ENCODE peak calls at places on chromosomes 12 and 14, in eight cellular contexts. T, A, V, K, Z, H, U and B are unnamed samples.

GRCh38 chr14:103031566-103031911 is 25.8 kb downstream of the CDC42BPB start:
- DNase-seq in T (no peak), A (no peak), V (no peak), K (no peak), Z (no peak), H (no peak), U (no peak), B (peak; percentile 43)

GRCh38 chr12:108663324-108664015 is 29.8 kb upstream of the SELPLG start:
- DNase-seq in T (no peak), A (no peak), V (no peak), K (no peak), Z (no peak), H (no peak), U (no peak), B (no peak)

GRCh38 chr14:93984070-93984469 is 7.7 kb upstream of the ASB2 start:
- DNase-seq in T (no peak), A (no peak), V (no peak), K (no peak), Z (peak; percentile 84), H (no peak), U (no peak), B (no peak)

GRCh38 chr12:116125981-116126566 is 151.4 kb downstream of the MED13L start:
- DNase-seq in T (no peak), A (no peak), V (no peak), K (no peak), Z (peak; percentile 67), H (peak; percentile 31), U (no peak), B (no peak)

GRCh38 chr12:77324763-77325468 is 259.5 kb upstream of the E2F7 start:
- DNase-seq in T (peak; percentile 41), A (no peak), V (peak; percentile 23), K (peak; percentile 48), Z (peak; percentile 91), H (peak; percentile 74), U (peak; percentile 82), B (peak; percentile 93)

GRCh38 chr14:97077253-97077653 is 280.1 kb downstream of the VRK1 start:
- DNase-seq in T (no peak), A (no peak), V (peak; percentile 59), K (no peak), Z (peak; percentile 19), H (peak; percentile 2), U (no peak), B (no peak)

GRCh38 chr12:12660201-12660600 is 35.8 kb downstream of the GPR19 start:
- DNase-seq in T (no peak), A (no peak), V (no peak), K (no peak), Z (peak; percentile 25), H (no peak), U (no peak), B (no peak)

GRCh38 chr14:55127491-55127951 is 1.5 kb upstream of the LGALS3 start:
- DNase-seq in T (no peak), A (peak; percentile 49), V (no peak), K (no peak), Z (peak; percentile 84), H (peak; percentile 94), U (no peak), B (no peak)

GRCh38 chr12:124928095-124928911 is 13.9 kb upstream of the UBC start:
- DNase-seq in T (peak; percentile 51), A (peak; percentile 88), V (peak; percentile 65), K (no peak), Z (peak; percentile 38), H (peak; percentile 100), U (no peak), B (peak; percentile 71)

GRCh38 chr12:76018111-76018510 is 13.5 kb downstream of the PHLDA1 start:
- DNase-seq in T (no peak), A (no peak), V (no peak), K (no peak), Z (peak; percentile 33), H (no peak), U (peak; percentile 48), B (no peak)

GRCh38 chr14:81931828-81932227 is 398.2 kb upstream of the SEL1L start:
- DNase-seq in T (no peak), A (no peak), V (no peak), K (no peak), Z (no peak), H (no peak), U (no peak), B (no peak)

GRCh38 chr14:106845286-106846087 is 1319.1 kb downstream of the TMEM121 start:
- DNase-seq in T (peak; percentile 50), A (no peak), V (peak; percentile 68), K (no peak), Z (no peak), H (no peak), U (no peak), B (no peak)

GRCh38 chr12:3493225-3494049 is 2.4 kb downstream of the PRMT8 start:
- DNase-seq in T (no peak), A (no peak), V (no peak), K (peak; percentile 8), Z (no peak), H (no peak), U (peak; percentile 76), B (peak; percentile 30)

GRCh38 chr12:50453872-50454271 is 50.9 kb upstream of the DIP2B start:
- DNase-seq in T (no peak), A (peak; percentile 20), V (no peak), K (no peak), Z (no peak), H (peak; percentile 46), U (no peak), B (no peak)

GRCh38 chr12:116606397-116606796 is 47.2 kb downstream of the MAP1LC3B2 start:
- DNase-seq in T (no peak), A (no peak), V (no peak), K (no peak), Z (no peak), H (no peak), U (no peak), B (no peak)

GRCh38 chr12:83823386-83824045 is 1089.1 kb downstream of the SLC6A15 start:
- DNase-seq in T (peak; percentile 34), A (no peak), V (no peak), K (peak; percentile 18), Z (peak; percentile 2), H (peak; percentile 16), U (no peak), B (no peak)

GRCh38 chr12:53345486-53346195 is 9.5 kb upstream of the SP7 start:
- DNase-seq in T (no peak), A (no peak), V (no peak), K (no peak), Z (peak; percentile 72), H (no peak), U (no peak), B (no peak)

GRCh38 chr12:126974779-126975178 is 1292.2 kb upstream of the TMEM132C start:
- DNase-seq in T (no peak), A (no peak), V (no peak), K (no peak), Z (no peak), H (no peak), U (no peak), B (peak; percentile 18)

GRCh38 chr12:25412735-25413134 is 140.3 kb downstream of the LMNTD1 start:
- DNase-seq in T (no peak), A (no peak), V (no peak), K (no peak), Z (no peak), H (no peak), U (no peak), B (no peak)

GRCh38 chr14:55721353-55721752 is 141.3 kb downstream of the KTN1 start:
- DNase-seq in T (no peak), A (peak; percentile 70), V (no peak), K (no peak), Z (peak; percentile 80), H (peak; percentile 74), U (no peak), B (no peak)

GRCh38 chr12:124323771-124324530 is 29.1 kb downstream of the RFLNA start:
- DNase-seq in T (no peak), A (no peak), V (no peak), K (no peak), Z (no peak), H (no peak), U (no peak), B (no peak)

GRCh38 chr12:75825686-75826085 is 205.9 kb downstream of the PHLDA1 start:
- DNase-seq in T (no peak), A (peak; percentile 95), V (no peak), K (no peak), Z (peak; percentile 84), H (peak; percentile 74), U (no peak), B (no peak)

GRCh38 chr12:3342051-3342450 is 149.0 kb upstream of the PRMT8 start:
- DNase-seq in T (no peak), A (no peak), V (no peak), K (peak; percentile 46), Z (peak; percentile 45), H (no peak), U (peak; percentile 48), B (peak; percentile 76)